ENCODE peak calls at places on chromosomes 5 and 9, in six cellular contexts. A is T-helper 2 cell, T is left colon, P is left ventricle myocardium superior, W is GDM1, U is SW480. K is an unnamed sample.

GRCh38 chr9:89153618-89154017 is 25.0 kb downstream of the SHC3 start:
- DNase-seq in U (peak), A (no peak), P (no peak), T (no peak), W (no peak), K (no peak)

GRCh38 chr9:131319486-131319885 is 30.0 kb downstream of the PLPP7 start:
- DNase-seq in W (no peak), U (no peak), A (no peak), P (peak), T (no peak), K (no peak)

GRCh38 chr5:180673371-180674252 is 24.2 kb upstream of the FLT4 start:
- DNase-seq in T (no peak), W (no peak), P (no peak), U (no peak), A (no peak), K (peak)

GRCh38 chr5:171495122-171495700 is 75.8 kb downstream of the FGF18 start:
- DNase-seq in T (no peak), A (no peak), W (no peak), U (no peak), P (no peak), K (no peak)

GRCh38 chr5:150358261-150359095 is 981 bp downstream of the TCOF1 start:
- DNase-seq in T (no peak), P (no peak), U (peak), A (no peak), W (no peak), K (no peak)

GRCh38 chr5:94025788-94026473 is 284.5 kb upstream of the POU5F2 start:
- DNase-seq in W (no peak), U (no peak), T (no peak), P (no peak), A (no peak), K (peak)

GRCh38 chr5:56569051-56569450 is 246.3 kb upstream of the MAP3K1 start:
- DNase-seq in A (no peak), W (no peak), U (no peak), P (no peak), T (no peak), K (no peak)

GRCh38 chr5:134450374-134450773 is 38.7 kb upstream of the CDKN2AIPNL start:
- DNase-seq in P (no peak), W (no peak), U (no peak), T (no peak), A (no peak), K (no peak)

GRCh38 chr5:40191041-40191550 is 488.6 kb upstream of the PTGER4 start:
- DNase-seq in T (no peak), A (no peak), U (no peak), W (no peak), P (no peak), K (no peak)

GRCh38 chr9:29160763-29161353 is 1587.6 kb upstream of the C9orf72 start:
- DNase-seq in P (no peak), T (no peak), U (no peak), A (no peak), W (no peak), K (peak)

GRCh38 chr9:137184881-137185660 is 3.3 kb downstream of the ANAPC2 start:
- DNase-seq in T (no peak), W (no peak), A (no peak), U (no peak), P (no peak), K (no peak)

GRCh38 chr5:79235222-79235577 is 731 bp upstream of the JMY start:
- DNase-seq in U (peak), P (no peak), W (no peak), T (no peak), A (no peak), K (no peak)

GRCh38 chr5:150789943-150790611 is 11.5 kb downstream of the SMIM3 start:
- DNase-seq in P (no peak), W (peak), A (peak), U (peak), T (peak), K (peak)

GRCh38 chr5:177035982-177036381 is 13.5 kb downstream of the ZNF346 start:
- DNase-seq in W (no peak), A (no peak), P (no peak), U (peak), T (no peak), K (peak)

GRCh38 chr9:133421615-133422542 is at the start of gene ADAMTS13:
- DNase-seq in U (peak), A (peak), P (no peak), T (no peak), W (no peak), K (peak)

GRCh38 chr5:31530541-31531265 is 1.2 kb downstream of the DROSHA start:
- DNase-seq in U (no peak), T (no peak), A (no peak), W (no peak), P (no peak), K (no peak)

GRCh38 chr5:74135033-74135432 is 505.5 kb downstream of the ENC1 start:
- DNase-seq in P (no peak), W (no peak), A (no peak), U (no peak), T (no peak), K (no peak)

GRCh38 chr5:93789173-93790070 is 48.0 kb upstream of the POU5F2 start:
- DNase-seq in T (no peak), A (no peak), U (peak), W (no peak), P (no peak), K (no peak)

GRCh38 chr9:93684806-93685553 is 108.6 kb downstream of the PHF2 start:
- DNase-seq in T (peak), U (peak), P (no peak), W (peak), A (no peak), K (peak)

GRCh38 chr5:14906628-14907027 is 35.0 kb upstream of the ANKH start:
- DNase-seq in T (no peak), P (no peak), W (no peak), A (no peak), U (no peak), K (no peak)

GRCh38 chr5:172076783-172077244 is 70.4 kb upstream of the FBXW11 start:
- DNase-seq in P (no peak), A (no peak), U (no peak), W (no peak), T (no peak), K (peak)

GRCh38 chr5:178248750-178249149 is 16.1 kb upstream of the PHYKPL start:
- DNase-seq in A (no peak), P (no peak), T (no peak), W (no peak), U (no peak), K (no peak)

GRCh38 chr9:84357235-84357634 is 16.7 kb upstream of the SLC28A3 start:
- DNase-seq in A (no peak), W (no peak), T (no peak), U (no peak), P (no peak), K (no peak)

GRCh38 chr9:13149454-13149853 is 130.0 kb downstream of the MPDZ start:
- DNase-seq in W (no peak), T (no peak), A (no peak), U (no peak), P (peak), K (no peak)

GRCh38 chr5:38808666-38809343 is 37.0 kb upstream of the OSMR start:
- DNase-seq in A (no peak), P (peak), W (no peak), T (no peak), U (no peak), K (no peak)

GRCh38 chr5:126351138-126351537 is 72.1 kb upstream of the GRAMD2B start:
- DNase-seq in A (no peak), W (no peak), U (no peak), P (no peak), T (no peak), K (no peak)

GRCh38 chr9:37953204-37953774 is 49.4 kb upstream of the SLC25A51 start:
- DNase-seq in U (no peak), P (no peak), W (no peak), A (no peak), T (no peak), K (no peak)

GRCh38 chr9:91972076-91972626 is 22.1 kb upstream of the ROR2 start:
- DNase-seq in T (no peak), A (no peak), P (no peak), U (no peak), W (no peak), K (no peak)

GRCh38 chr9:33620738-33621439 is 96.8 kb downstream of the ANKRD18B start:
- DNase-seq in U (peak), P (no peak), A (no peak), W (no peak), T (no peak), K (peak)

GRCh38 chr9:76349865-76350264 is 44.4 kb downstream of the RFK start:
- DNase-seq in T (no peak), P (no peak), U (no peak), W (no peak), A (no peak), K (no peak)

GRCh38 chr9:20023237-20023928 is 234.5 kb upstream of the SLC24A2 start:
- DNase-seq in A (no peak), T (no peak), P (no peak), U (no peak), W (no peak), K (no peak)

GRCh38 chr9:118418887-118419620 is 714.9 kb downstream of the TLR4 start:
- DNase-seq in W (no peak), A (no peak), T (peak), U (no peak), P (no peak), K (no peak)

GRCh38 chr5:132375957-132376356 is 6.4 kb downstream of the SLC22A5 start:
- DNase-seq in T (no peak), P (no peak), W (no peak), A (no peak), U (no peak), K (no peak)

GRCh38 chr9:128033609-128034008 is 33.5 kb downstream of the NAIF1 start:
- DNase-seq in U (no peak), A (no peak), T (no peak), P (no peak), W (no peak), K (no peak)

GRCh38 chr5:131384181-131384580 is 120.3 kb downstream of the CDC42SE2 start:
- DNase-seq in U (no peak), P (no peak), A (no peak), T (no peak), W (no peak), K (no peak)

GRCh38 chr5:158722940-158723339 is 376.8 kb downstream of the EBF1 start:
- DNase-seq in W (no peak), A (no peak), P (no peak), U (no peak), T (no peak), K (peak)

GRCh38 chr5:435961-436640 is 6.9 kb upstream of the EXOC3 start:
- DNase-seq in W (no peak), P (peak), A (no peak), U (peak), T (peak), K (peak)

GRCh38 chr5:763397-763796 is 21.1 kb downstream of the ZDHHC11B start:
- DNase-seq in U (no peak), P (no peak), A (no peak), W (no peak), T (no peak), K (no peak)

K was measured in endodermal cell.